ENCODE peak calls at places on chromosome 17, in five cellular contexts. B is Peyer's patch, I is neuronal stem cell, O is RWPE2, C is PC-3. K is an unnamed sample.

GRCh38 chr17:3505008-3505407 is 29.2 kb downstream of the ASPA start:
- DNase-seq in O (no peak), I (no peak), C (no peak), B (no peak), K (no peak)

GRCh38 chr17:38982858-38983746 is 15.9 kb upstream of the FBXO47 start:
- DNase-seq in O (no peak), C (peak), I (peak), B (no peak), K (peak)

GRCh38 chr17:57678393-57678792 is 66.7 kb downstream of the CCDC182 start:
- DNase-seq in B (no peak), O (no peak), C (no peak), I (no peak), K (no peak)

GRCh38 chr17:1153795-1154546 is 25.8 kb downstream of the ABR start:
- DNase-seq in O (no peak), B (no peak), C (peak), I (no peak), K (peak)

GRCh38 chr17:9700754-9701476 is 55.6 kb downstream of the USP43 start:
- DNase-seq in C (no peak), O (no peak), I (no peak), B (no peak), K (no peak)

GRCh38 chr17:38451840-38452529 is 23.7 kb downstream of the ARHGAP23 start:
- DNase-seq in O (peak), C (no peak), I (no peak), B (no peak), K (peak)

GRCh38 chr17:14203392-14203791 is 33.3 kb downstream of the CDRT15 start:
- DNase-seq in I (no peak), C (peak), O (no peak), B (no peak), K (no peak)

GRCh38 chr17:31008374-31009035 is 37.7 kb downstream of the RNF135 start:
- DNase-seq in C (peak), I (peak), O (peak), B (peak), K (peak)

GRCh38 chr17:560379-560935 is 154.2 kb downstream of the VPS53 start:
- DNase-seq in C (peak), I (no peak), O (no peak), B (no peak), K (no peak)

GRCh38 chr17:80212962-80213650 is 7.0 kb downstream of the SGSH start:
- DNase-seq in C (no peak), I (no peak), B (no peak), O (no peak), K (no peak)

GRCh38 chr17:57293077-57293476 is 36.8 kb downstream of the MSI2 start:
- DNase-seq in I (no peak), C (no peak), O (peak), B (no peak), K (no peak)

GRCh38 chr17:42255425-42255810 is 20.8 kb downstream of the STAT5B start:
- DNase-seq in B (no peak), I (no peak), C (no peak), O (no peak), K (no peak)
- H3K4me3 ChIP-seq in B (no peak), I (no peak), C (no peak), O (no peak), K (no peak)

GRCh38 chr17:42852351-42852750 is 1.4 kb downstream of the AOC3 start:
- DNase-seq in I (no peak), B (no peak), C (no peak), O (no peak), K (no peak)
- H3K4me3 ChIP-seq in I (no peak), B (no peak), C (no peak), O (no peak), K (no peak)

GRCh38 chr17:66551839-66552238 is 249.4 kb downstream of the PRKCA start:
- DNase-seq in I (no peak), C (peak), B (no peak), O (no peak), K (no peak)
- H3K4me3 ChIP-seq in I (no peak), C (no peak), B (no peak), O (no peak), K (no peak)

GRCh38 chr17:81391964-81392908 is 3.0 kb upstream of the BAHCC1 start:
- DNase-seq in B (peak), I (no peak), C (no peak), O (no peak), K (peak)
- H3K4me3 ChIP-seq in B (peak), I (peak), C (peak), O (peak), K (peak)

DNA sequence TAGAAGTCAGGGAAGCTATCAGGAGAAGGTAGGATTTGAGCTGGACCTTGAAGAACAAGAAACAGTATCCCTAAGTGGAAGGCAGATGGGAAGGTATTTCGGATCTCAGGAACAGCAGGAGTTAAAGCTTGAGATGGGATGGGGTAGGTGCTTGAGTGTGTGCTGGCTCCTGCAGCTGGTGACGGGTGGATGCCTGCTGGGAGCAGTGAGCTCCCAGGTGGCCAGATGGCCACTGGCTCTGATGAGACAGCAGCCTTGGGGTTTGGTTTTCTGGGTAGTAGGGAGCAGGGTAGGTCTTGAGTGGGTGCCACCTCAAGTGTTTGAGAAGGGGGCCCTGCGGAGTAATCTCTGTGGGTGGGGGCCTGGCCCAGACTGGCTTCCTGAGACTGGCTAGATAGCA is 10.3 kb downstream of the EPN2 start:
- DNase-seq in B (no peak), O (peak), I (no peak), C (no peak), K (no peak)
- H3K4me3 ChIP-seq in B (no peak), O (no peak), I (no peak), C (peak), K (no peak)

DNA sequence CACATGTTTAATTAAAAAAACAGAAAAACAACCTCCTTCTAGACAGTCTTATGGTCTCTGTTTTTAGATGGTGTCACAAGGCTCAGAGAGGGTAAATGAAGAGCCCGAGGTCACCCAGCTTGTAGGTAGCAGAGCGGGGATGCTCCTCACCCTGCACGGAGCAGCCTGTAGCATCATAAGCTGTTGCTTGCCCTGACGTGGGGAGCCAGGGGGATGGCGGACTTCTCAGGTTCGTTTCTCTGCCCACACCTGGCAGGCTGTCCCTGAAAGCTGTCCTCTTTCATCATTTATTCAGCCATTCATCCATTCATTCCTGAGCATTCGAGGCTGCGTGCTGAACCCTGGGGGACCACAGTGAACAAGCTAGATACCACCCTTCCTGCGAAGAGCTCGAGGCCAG is 75.7 kb upstream of the KSR1 start:
- DNase-seq in O (no peak), B (no peak), I (no peak), C (no peak), K (no peak)
- H3K4me3 ChIP-seq in O (no peak), B (no peak), I (no peak), C (peak), K (peak)

DNA sequence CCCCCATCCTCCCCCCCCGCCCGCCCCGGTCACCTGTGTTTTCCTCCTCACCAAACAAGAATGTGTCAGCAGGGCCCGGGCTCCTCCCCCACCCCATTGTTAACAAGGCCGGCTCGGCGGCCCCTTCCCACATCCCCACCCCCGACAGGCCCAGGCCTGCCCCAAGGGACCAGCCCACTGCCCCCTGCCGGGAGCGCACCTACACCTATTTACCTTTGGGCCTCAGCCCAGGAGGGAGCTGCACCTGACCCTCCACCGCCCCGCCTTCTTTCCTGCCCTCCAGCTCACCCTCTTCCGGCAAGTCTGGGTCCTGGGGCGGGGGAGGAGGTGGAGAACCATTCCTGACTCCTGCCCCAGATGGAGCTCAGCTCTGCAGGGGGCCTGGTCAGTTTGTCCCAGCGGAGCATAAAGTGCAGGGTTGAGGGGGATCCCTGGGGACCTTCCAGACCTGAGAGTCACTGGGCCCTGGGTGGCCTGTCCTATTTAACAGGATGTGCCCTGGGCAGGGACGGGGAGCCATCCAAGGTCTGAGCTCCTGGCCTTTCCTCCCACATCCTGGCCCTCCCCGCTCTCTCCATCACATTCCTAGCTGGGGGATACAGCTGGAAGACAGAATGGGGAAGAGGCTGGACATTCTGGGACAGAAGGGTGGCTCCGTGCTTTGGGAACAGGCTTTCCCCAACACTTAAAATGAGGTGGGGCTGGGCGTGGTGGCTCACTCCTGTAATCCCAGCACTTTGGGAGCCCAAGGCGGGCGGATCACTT is 8.3 kb downstream of the FOXJ1 start:
- DNase-seq in O (peak), I (no peak), C (peak), B (peak), K (no peak)
- H3K4me3 ChIP-seq in O (no peak), I (no peak), C (peak), B (no peak), K (no peak)

DNA sequence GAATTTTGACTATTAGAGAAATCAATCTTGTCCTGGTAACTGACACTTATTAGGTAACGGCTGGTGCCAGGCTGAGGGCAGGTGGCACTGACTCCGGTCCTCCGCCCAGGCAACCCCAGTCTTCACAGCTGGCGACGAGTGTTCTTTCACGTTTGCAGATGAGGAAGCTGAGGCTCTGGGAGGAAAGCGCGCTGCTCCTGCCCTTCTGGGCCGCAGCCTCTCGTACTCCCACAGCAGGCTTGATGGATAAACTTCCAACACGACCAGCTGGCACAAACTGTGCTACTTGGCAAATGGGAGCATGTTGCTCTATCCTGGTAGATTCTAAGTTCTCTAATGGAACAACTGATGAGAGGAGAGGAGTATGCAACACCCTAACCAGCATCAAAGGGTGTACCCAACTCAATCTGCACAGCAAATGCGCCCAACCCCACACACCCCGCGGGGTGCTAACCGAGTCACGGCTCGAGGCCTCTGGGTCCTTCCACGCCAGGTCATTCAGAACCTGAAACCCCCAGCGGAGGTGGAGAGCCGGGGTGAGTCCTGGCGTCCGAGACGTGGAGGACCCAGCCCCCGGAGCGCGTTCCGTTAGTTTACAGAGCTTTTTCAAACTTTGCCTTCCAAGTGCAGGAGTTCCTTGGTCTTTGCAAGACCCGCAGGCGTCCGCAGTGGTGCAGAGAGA is 477 bp upstream of the SLC47A1 start:
- DNase-seq in B (no peak), C (no peak), I (no peak), O (no peak), K (no peak)
- H3K4me3 ChIP-seq in B (peak), C (no peak), I (peak), O (peak), K (peak)

DNA sequence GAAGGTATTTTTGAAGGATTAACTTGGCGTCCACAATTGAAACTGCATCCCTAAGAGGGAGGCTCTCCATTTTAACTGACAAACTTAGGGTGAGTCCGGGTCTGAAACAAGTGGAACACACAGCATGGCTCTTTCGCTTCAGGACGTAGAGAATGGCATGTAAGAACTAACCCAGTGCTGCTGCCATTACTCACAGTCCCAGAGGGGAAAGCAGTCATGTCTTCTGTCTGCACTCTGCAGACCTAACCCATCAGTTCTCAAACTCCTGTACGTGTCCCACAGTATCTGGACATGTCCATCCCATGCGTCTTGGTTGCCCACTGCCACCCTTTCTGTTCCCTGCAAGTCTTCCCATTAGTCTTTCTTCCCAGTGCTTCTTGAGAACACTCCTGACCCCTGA is 563 bp downstream of the ST6GALNAC1 start:
- DNase-seq in O (no peak), B (no peak), C (no peak), I (no peak), K (no peak)
- H3K4me3 ChIP-seq in O (no peak), B (no peak), C (no peak), I (no peak), K (no peak)

GRCh38 chr17:34736611-34737010 is 157.2 kb downstream of the TMEM132E start:
- DNase-seq in B (no peak), O (no peak), I (no peak), C (no peak), K (no peak)

GRCh38 chr17:34739386-34739785 is 160.0 kb downstream of the TMEM132E start:
- DNase-seq in C (no peak), B (no peak), O (no peak), I (no peak), K (no peak)

GRCh38 chr17:34740516-34740915 is 161.1 kb downstream of the TMEM132E start:
- DNase-seq in O (no peak), C (no peak), B (no peak), I (no peak), K (no peak)

GRCh38 chr17:34740936-34741515 is 161.6 kb downstream of the TMEM132E start:
- DNase-seq in B (no peak), I (no peak), O (no peak), C (no peak), K (no peak)

DNA sequence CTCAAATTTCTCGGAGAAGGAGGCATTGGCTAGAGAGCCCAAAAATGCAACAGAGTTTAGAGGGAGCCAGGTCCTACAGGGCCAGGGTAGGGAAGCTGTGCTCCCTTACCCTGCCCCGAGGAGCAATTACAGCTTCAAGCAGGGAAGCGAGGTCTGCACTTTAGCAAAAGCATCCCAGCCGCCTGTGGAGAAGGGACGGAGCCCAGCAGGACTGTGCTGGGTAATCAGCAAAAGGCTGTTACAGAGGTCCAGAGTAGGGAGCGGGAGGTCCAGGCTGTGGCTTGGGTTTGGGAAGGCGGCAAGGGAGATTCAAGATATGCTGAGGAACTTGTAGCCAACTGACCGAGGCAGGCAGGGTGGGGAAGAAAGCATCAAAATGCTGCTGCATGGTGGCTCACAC is 162.6 kb downstream of the TMEM132E start:
- DNase-seq in I (no peak), C (no peak), O (no peak), B (no peak), K (no peak)
- H3K4me3 ChIP-seq in I (no peak), C (no peak), O (no peak), B (no peak), K (no peak)

K was measured in AG10803.